ENCODE peak calls at places on chromosome 19, in four cellular contexts. One of them, this sample, is unnamed.

GRCh38 chr19:31351212-31352193 is 2.3 kb upstream of the TSHZ3 start:
- DNase-seq in iPS DF 6.9: no peak
- DNase-seq in endodermal cell: peak
- DNase-seq in pancreas: peak
- DNase-seq in this sample: peak

GRCh38 chr19:29845576-29846176 is 33.9 kb downstream of the CCNE1 start:
- DNase-seq in iPS DF 6.9: no peak
- DNase-seq in endodermal cell: peak
- DNase-seq in pancreas: peak
- DNase-seq in this sample: no peak

GRCh38 chr19:13794388-13794751 is 873 bp upstream of the ZSWIM4 start:
- DNase-seq in iPS DF 6.9: no peak
- DNase-seq in endodermal cell: no peak
- DNase-seq in pancreas: peak
- DNase-seq in this sample: peak

GRCh38 chr19:1851581-1852293 is 3.5 kb upstream of the REXO1 start:
- DNase-seq in iPS DF 6.9: no peak
- DNase-seq in endodermal cell: no peak
- DNase-seq in pancreas: no peak
- DNase-seq in this sample: no peak

GRCh38 chr19:29255006-29255405 is 42.1 kb upstream of the UQCRFS1 start:
- DNase-seq in iPS DF 6.9: no peak
- DNase-seq in endodermal cell: no peak
- DNase-seq in pancreas: no peak
- DNase-seq in this sample: no peak

GRCh38 chr19:34317311-34317927 is 47.6 kb upstream of the GPI start:
- DNase-seq in iPS DF 6.9: no peak
- DNase-seq in endodermal cell: no peak
- DNase-seq in pancreas: no peak
- DNase-seq in this sample: no peak

GRCh38 chr19:1469936-1470863 is 8.8 kb downstream of the C19orf25 start:
- DNase-seq in iPS DF 6.9: no peak
- DNase-seq in endodermal cell: peak
- DNase-seq in pancreas: no peak
- DNase-seq in this sample: no peak

GRCh38 chr19:28889941-28890645 is 322.9 kb downstream of the UQCRFS1 start:
- DNase-seq in iPS DF 6.9: no peak
- DNase-seq in endodermal cell: no peak
- DNase-seq in pancreas: no peak
- DNase-seq in this sample: no peak

GRCh38 chr19:1169921-1170885 is 3.9 kb downstream of the SBNO2 start:
- DNase-seq in iPS DF 6.9: no peak
- DNase-seq in endodermal cell: no peak
- DNase-seq in pancreas: no peak
- DNase-seq in this sample: peak

GRCh38 chr19:54390942-54391577 is 24.2 kb upstream of the TTYH1 start:
- DNase-seq in iPS DF 6.9: peak
- DNase-seq in endodermal cell: peak
- DNase-seq in pancreas: peak
- DNase-seq in this sample: no peak

GRCh38 chr19:33469171-33470039 is 52.2 kb downstream of the PEPD start:
- DNase-seq in iPS DF 6.9: no peak
- DNase-seq in endodermal cell: peak
- DNase-seq in pancreas: no peak
- DNase-seq in this sample: no peak

GRCh38 chr19:15074371-15074770 is 7.6 kb upstream of the OR1I1 start:
- DNase-seq in iPS DF 6.9: no peak
- DNase-seq in endodermal cell: no peak
- DNase-seq in pancreas: no peak
- DNase-seq in this sample: no peak
- H3K4me3 ChIP-seq in iPS DF 6.9: no peak
- H3K4me3 ChIP-seq in endodermal cell: no peak
- H3K4me3 ChIP-seq in pancreas: no peak
- H3K4me3 ChIP-seq in this sample: no peak

GRCh38 chr19:43570174-43570791 is 5.0 kb downstream of the XRCC1 start:
- DNase-seq in iPS DF 6.9: no peak
- DNase-seq in endodermal cell: no peak
- DNase-seq in pancreas: no peak
- DNase-seq in this sample: no peak
- H3K27ac ChIP-seq in iPS DF 6.9: no peak
- H3K27ac ChIP-seq in endodermal cell: no peak
- H3K27ac ChIP-seq in pancreas: no peak
- H3K27ac ChIP-seq in this sample: no peak

GRCh38 chr19:8501968-8502367 is 472 bp downstream of the PRAM1 start:
- DNase-seq in iPS DF 6.9: no peak
- DNase-seq in endodermal cell: peak
- DNase-seq in pancreas: no peak
- DNase-seq in this sample: no peak
- H3K4me3 ChIP-seq in iPS DF 6.9: no peak
- H3K4me3 ChIP-seq in endodermal cell: no peak
- H3K4me3 ChIP-seq in pancreas: no peak
- H3K4me3 ChIP-seq in this sample: no peak

GRCh38 chr19:48520134-48520533 is 8.5 kb upstream of the LMTK3 start:
- DNase-seq in iPS DF 6.9: no peak
- DNase-seq in endodermal cell: no peak
- DNase-seq in pancreas: no peak
- DNase-seq in this sample: no peak
- H3K27ac ChIP-seq in iPS DF 6.9: no peak
- H3K27ac ChIP-seq in endodermal cell: no peak
- H3K27ac ChIP-seq in pancreas: no peak
- H3K27ac ChIP-seq in this sample: no peak

DNA sequence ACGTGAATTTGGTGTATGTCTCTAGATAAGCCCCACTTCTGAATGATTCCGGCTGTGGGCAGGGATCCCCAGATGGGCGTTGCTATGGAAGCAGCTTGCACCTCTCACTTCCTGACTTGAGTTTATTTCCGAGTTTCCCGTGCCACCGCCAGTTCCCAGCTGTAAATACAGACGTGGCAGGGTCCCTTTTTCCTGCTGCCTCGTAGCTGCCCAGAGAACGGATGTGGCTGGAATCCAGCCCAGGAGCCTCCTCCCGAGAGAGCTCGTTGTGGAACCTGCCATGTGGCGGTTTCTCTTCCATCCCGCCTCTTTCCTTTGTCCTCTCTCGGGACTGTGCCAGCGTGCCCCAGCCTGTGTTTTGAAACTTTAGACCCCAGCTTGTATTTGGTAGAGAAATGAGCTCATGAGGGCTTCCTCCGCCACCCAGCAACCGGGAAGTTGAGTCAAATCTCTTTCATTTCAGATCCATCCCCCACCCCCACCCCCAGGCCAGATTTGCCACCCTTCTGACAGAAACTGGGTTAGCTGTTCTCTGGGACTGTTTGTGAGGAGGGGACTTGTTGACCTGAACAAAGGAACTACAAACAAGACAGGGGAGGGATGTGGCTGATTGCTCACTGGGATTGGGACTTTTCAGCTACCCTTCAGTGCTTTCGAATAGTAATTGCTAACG is 96.6 kb downstream of the SIPA1L3 start:
- DNase-seq in iPS DF 6.9: no peak
- DNase-seq in endodermal cell: peak
- DNase-seq in pancreas: peak
- DNase-seq in this sample: peak
- H3K4me3 ChIP-seq in iPS DF 6.9: no peak
- H3K4me3 ChIP-seq in endodermal cell: peak
- H3K4me3 ChIP-seq in pancreas: peak
- H3K4me3 ChIP-seq in this sample: peak

GRCh38 chr19:21786931-21787330 is 19.6 kb upstream of the ZNF100 start:
- DNase-seq in iPS DF 6.9: no peak
- DNase-seq in endodermal cell: no peak
- DNase-seq in pancreas: no peak
- DNase-seq in this sample: no peak
- H3K27ac ChIP-seq in iPS DF 6.9: no peak
- H3K27ac ChIP-seq in endodermal cell: no peak
- H3K27ac ChIP-seq in pancreas: no peak
- H3K27ac ChIP-seq in this sample: no peak

GRCh38 chr19:35847911-35848310 is 4.4 kb downstream of the NPHS1 start:
- DNase-seq in iPS DF 6.9: no peak
- DNase-seq in endodermal cell: no peak
- DNase-seq in pancreas: no peak
- DNase-seq in this sample: no peak
- H3K4me3 ChIP-seq in iPS DF 6.9: no peak
- H3K4me3 ChIP-seq in endodermal cell: no peak
- H3K4me3 ChIP-seq in pancreas: no peak
- H3K4me3 ChIP-seq in this sample: no peak

GRCh38 chr19:7018828-7019227 is 2.4 kb downstream of the MBD3L2B start:
- DNase-seq in iPS DF 6.9: no peak
- DNase-seq in endodermal cell: no peak
- DNase-seq in pancreas: no peak
- DNase-seq in this sample: no peak
- H3K27ac ChIP-seq in iPS DF 6.9: no peak
- H3K27ac ChIP-seq in endodermal cell: no peak
- H3K27ac ChIP-seq in pancreas: no peak
- H3K27ac ChIP-seq in this sample: no peak

DNA sequence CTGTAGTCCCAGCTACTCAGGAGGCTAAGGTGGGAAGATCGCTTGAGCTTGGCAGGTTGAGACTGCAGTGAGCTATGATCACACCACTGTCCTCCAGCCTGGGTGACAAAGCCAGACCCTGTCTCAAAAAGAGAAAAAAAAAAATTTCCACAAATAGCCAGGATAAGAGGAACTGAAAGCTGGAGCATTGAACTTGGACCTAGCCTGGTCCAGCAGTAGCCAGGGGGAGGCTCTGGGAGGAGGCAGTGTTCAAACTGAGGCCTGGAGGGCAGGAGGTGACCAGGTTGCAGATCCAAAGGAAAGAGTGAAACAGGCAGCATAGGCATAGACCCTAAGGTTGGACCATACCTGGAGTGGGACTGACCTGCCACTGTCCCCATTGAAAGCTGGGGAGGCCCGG is 26.9 kb upstream of the PIK3R2 start:
- DNase-seq in iPS DF 6.9: no peak
- DNase-seq in endodermal cell: no peak
- DNase-seq in pancreas: no peak
- DNase-seq in this sample: no peak
- H3K4me3 ChIP-seq in iPS DF 6.9: no peak
- H3K4me3 ChIP-seq in endodermal cell: no peak
- H3K4me3 ChIP-seq in pancreas: no peak
- H3K4me3 ChIP-seq in this sample: no peak

DNA sequence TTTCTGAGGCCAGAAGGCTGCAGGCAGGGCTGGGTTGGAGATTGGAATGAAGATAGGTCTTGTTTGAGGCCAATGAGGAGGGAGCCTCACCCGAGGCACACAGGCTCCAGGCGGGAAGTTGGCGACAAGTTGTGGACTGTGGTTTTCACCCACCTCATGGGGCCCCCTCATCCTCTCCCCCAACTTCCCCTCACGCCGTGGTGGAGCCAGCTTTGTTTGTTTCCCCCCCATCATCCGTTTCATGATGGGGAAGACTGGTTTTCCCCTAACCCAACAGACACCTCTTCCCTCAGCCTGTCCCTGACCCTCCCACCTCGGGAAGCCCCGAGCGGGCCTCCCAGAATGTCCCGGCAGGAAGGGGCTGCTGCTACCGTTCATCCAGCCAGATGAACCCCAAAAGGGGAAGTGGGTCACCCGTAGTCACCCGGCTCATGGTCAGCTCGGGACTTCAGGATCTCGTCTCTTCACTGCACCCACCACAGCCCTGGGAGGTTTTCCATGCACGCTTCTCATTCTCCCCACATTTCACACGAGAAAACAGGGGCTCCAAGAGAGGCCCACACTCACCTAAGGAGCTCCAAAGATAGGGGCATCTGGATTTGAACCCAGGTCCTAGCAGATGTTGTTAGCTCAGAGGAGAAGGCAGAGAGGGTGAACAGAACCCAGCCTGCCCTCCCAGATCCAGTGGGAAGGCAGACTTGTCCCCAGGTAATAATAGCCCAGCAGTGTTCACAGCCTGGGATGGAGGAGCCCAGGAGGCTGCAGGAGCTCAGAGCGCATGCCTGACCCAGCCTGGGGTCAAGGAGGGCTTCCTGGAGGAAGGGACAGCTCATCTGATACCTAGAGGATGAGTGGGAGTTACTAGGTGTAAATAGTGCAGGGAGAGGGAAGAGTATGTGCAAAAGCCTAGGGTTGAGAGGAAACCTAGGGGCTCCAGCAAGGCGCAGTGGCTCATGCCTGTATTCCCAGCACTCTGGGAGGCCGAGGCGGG is 23.5 kb downstream of the CEACAM16 start:
- DNase-seq in iPS DF 6.9: no peak
- DNase-seq in endodermal cell: no peak
- DNase-seq in pancreas: no peak
- DNase-seq in this sample: no peak
- H3K27ac ChIP-seq in iPS DF 6.9: no peak
- H3K27ac ChIP-seq in endodermal cell: no peak
- H3K27ac ChIP-seq in pancreas: no peak
- H3K27ac ChIP-seq in this sample: no peak

This sample was measured in ovary.